ENCODE peak calls at places on chromosomes 13 and 19, in four cellular contexts. G is K562, S is GM12878, Q is HepG2. C is an unnamed sample.

GRCh38 chr13:94195715-94196114 is 283.8 kb downstream of the DCT start:
- DNase-seq in G (no peak), Q (no peak), S (no peak), C (no peak)

GRCh38 chr13:96744665-96745331 is 249.5 kb downstream of the OXGR1 start:
- DNase-seq in Q (no peak), S (no peak), G (no peak), C (no peak)

GRCh38 chr13:25222740-25223139 is 50.7 kb upstream of the AMER2 start:
- DNase-seq in Q (no peak), G (no peak), S (no peak), C (no peak)

GRCh38 chr19:31085125-31085524 is 264.1 kb downstream of the TSHZ3 start:
- DNase-seq in S (no peak), Q (no peak), G (no peak), C (no peak)

GRCh38 chr13:44271031-44271433 is 102.6 kb upstream of the SERP2 start:
- DNase-seq in S (no peak), Q (no peak), G (peak), C (no peak)

GRCh38 chr19:37594982-37595382 is 306 bp downstream of the ZNF540 start:
- DNase-seq in S (peak), Q (no peak), G (peak), C (no peak)

GRCh38 chr19:11198175-11198534 is 810 bp upstream of the KANK2 start:
- DNase-seq in Q (no peak), S (no peak), G (no peak), C (no peak)

GRCh38 chr19:43446746-43447489 is 18.5 kb downstream of the LYPD3 start:
- DNase-seq in Q (peak), S (no peak), G (peak), C (peak)

GRCh38 chr19:16115309-16116039 is 3.8 kb downstream of the RAB8A start:
- DNase-seq in G (no peak), S (no peak), Q (no peak), C (no peak)

GRCh38 chr19:56491399-56491798 is 14.3 kb upstream of the ZNF667 start:
- DNase-seq in G (no peak), Q (no peak), S (no peak), C (no peak)

GRCh38 chr19:11482384-11483050 is 1.7 kb upstream of the ELAVL3 start:
- DNase-seq in G (peak), Q (peak), S (peak), C (peak)

GRCh38 chr13:98385591-98385990 is 191.3 kb downstream of the STK24 start:
- DNase-seq in G (no peak), S (no peak), Q (no peak), C (no peak)
- TF ChIP-seq TARDBP in G (no peak), S (no peak), Q (no peak), C (no peak)

GRCh38 chr13:98519976-98520375 is 56.9 kb downstream of the STK24 start:
- DNase-seq in S (no peak), Q (no peak), G (no peak), C (no peak)
- TF ChIP-seq SP1 in S (no peak), Q (no peak), G (no peak), C (no peak)

GRCh38 chr13:106619688-106620555 is 52.0 kb upstream of the ARGLU1 start:
- DNase-seq in Q (peak), S (peak), G (peak), C (peak)
- TF ChIP-seq TARDBP in Q (no peak), S (no peak), G (no peak), C (no peak)

GRCh38 chr19:438416-438958 is 22.3 kb downstream of the SHC2 start:
- DNase-seq in G (no peak), S (no peak), Q (no peak), C (no peak)

GRCh38 chr19:437027-437426 is 23.8 kb downstream of the SHC2 start:
- DNase-seq in S (no peak), G (no peak), Q (no peak), C (no peak)

GRCh38 chr19:435056-435706 is 25.7 kb downstream of the SHC2 start:
- DNase-seq in G (no peak), Q (no peak), S (no peak), C (no peak)

GRCh38 chr19:435707-436412 is 25.0 kb downstream of the SHC2 start:
- DNase-seq in S (no peak), G (no peak), Q (no peak), C (no peak)

GRCh38 chr19:436413-436950 is 24.4 kb downstream of the SHC2 start:
- DNase-seq in G (no peak), Q (no peak), S (no peak), C (no peak)
- TF ChIP-seq SP1 in G (no peak), Q (no peak), S (no peak), C (no peak)

DNA sequence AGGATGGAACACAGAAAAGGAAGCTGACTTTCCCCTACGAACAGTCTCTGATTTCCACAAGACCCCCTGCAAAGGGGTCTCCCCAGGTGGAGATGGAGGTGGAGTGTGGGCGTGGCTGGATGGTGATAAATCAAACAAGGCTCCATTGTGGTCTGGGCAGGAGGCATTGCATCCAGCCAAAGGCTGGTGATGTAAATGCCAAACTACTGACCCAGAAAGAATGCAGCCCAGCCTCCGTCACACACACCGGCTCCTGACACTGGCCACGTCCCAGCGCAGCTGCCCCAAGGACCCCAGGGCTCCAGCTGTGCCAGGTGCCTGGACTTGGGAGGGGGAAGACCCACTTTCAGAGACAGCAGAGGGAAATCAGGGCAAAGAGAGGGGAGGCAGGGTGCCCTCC is 6.3 kb downstream of the SLC7A1 start:
- DNase-seq in Q (no peak), S (no peak), G (no peak), C (no peak)
- TF ChIP-seq TARDBP in Q (no peak), S (no peak), G (no peak), C (no peak)